ENCODE peak calls at places on chromosomes 4 and X, in four cellular contexts. E is HepG2, N is K562, A is GM12878. B is an unnamed sample.

GRCh38 chrX:8345473-8345872 is 119.2 kb upstream of the VCX3B start:
- DNase-seq in A (no peak), N (no peak), E (peak; percentile 3), B (no peak)

GRCh38 chr4:138267835-138268234 is 25.7 kb upstream of the SLC7A11 start:
- DNase-seq in N (no peak), A (no peak), E (no peak), B (no peak)

GRCh38 chr4:121736735-121737351 is 28.1 kb downstream of the SMIM43 start:
- DNase-seq in A (no peak), E (peak; percentile 61), N (peak; percentile 31), B (peak; percentile 52)

GRCh38 chr4:152220201-152220666 is 315.7 kb downstream of the FBXW7 start:
- DNase-seq in A (no peak), N (no peak), E (no peak), B (no peak)

GRCh38 chrX:102835504-102836146 is 101.4 kb upstream of the RAB40AL start:
- DNase-seq in N (peak; percentile 11), E (peak; percentile 1), A (no peak), B (peak; percentile 40)

GRCh38 chrX:70293621-70294020 is 3.7 kb downstream of the KIF4A start:
- DNase-seq in N (no peak), A (no peak), E (no peak), B (no peak)

GRCh38 chr4:54281060-54281781 is 52.1 kb downstream of the PDGFRA start:
- DNase-seq in N (no peak), E (no peak), A (no peak), B (no peak)

GRCh38 chrX:44952329-44953027 is 79.5 kb downstream of the KDM6A start:
- DNase-seq in A (no peak), E (no peak), N (no peak), B (no peak)

GRCh38 chr4:8129785-8130184 is 28.8 kb downstream of the ABLIM2 start:
- DNase-seq in A (no peak), E (no peak), N (no peak), B (no peak)

GRCh38 chr4:91064157-91064853 is 937.1 kb downstream of the CCSER1 start:
- DNase-seq in N (peak; percentile 5), A (no peak), E (peak; percentile 7), B (peak; percentile 60)

GRCh38 chr4:182478475-182478874 is 235.3 kb downstream of the TENM3 start:
- DNase-seq in N (peak; percentile 7), E (peak; percentile 29), A (no peak), B (no peak)

GRCh38 chrX:37380920-37381319 is 31.8 kb downstream of the PRRG1 start:
- DNase-seq in A (no peak), E (peak; percentile 25), N (no peak), B (no peak)

GRCh38 chr4:45453258-45453841 is 670.5 kb downstream of the GABRG1 start:
- DNase-seq in N (no peak), E (peak; percentile 18), A (no peak), B (peak; percentile 9)

GRCh38 chr4:109683621-109684253 is 19.5 kb downstream of the CASP6 start:
- DNase-seq in N (no peak), E (no peak), A (no peak), B (no peak)

GRCh38 chr4:110970642-110971041 is 347.8 kb upstream of the PITX2 start:
- DNase-seq in A (no peak), N (no peak), E (peak; percentile 49), B (peak; percentile 70)

GRCh38 chrX:140274761-140275525 is 229.9 kb downstream of the SOX3 start:
- DNase-seq in A (no peak), N (no peak), E (no peak), B (no peak)

GRCh38 chr4:48727666-48728459 is 52.2 kb downstream of the FRYL start:
- DNase-seq in E (no peak), A (no peak), N (no peak), B (no peak)

GRCh38 chrX:13123857-13124345 is 79.5 kb upstream of the FAM9C start:
- DNase-seq in E (peak; percentile 46), N (no peak), A (no peak), B (no peak)

GRCh38 chrX:103356023-103356798 is at the start of gene TCEAL9:
- DNase-seq in E (peak; percentile 51), A (no peak), N (peak; percentile 11), B (peak; percentile 72)

GRCh38 chr4:117740736-117741135 is 293.6 kb upstream of the NDST3 start:
- DNase-seq in N (no peak), A (no peak), E (no peak), B (no peak)

GRCh38 chr4:172515266-172515879 is 653.2 kb upstream of the GALNT7 start:
- DNase-seq in N (no peak), E (no peak), A (no peak), B (no peak)

GRCh38 chr4:105061720-105062119 is 85.0 kb upstream of the TET2 start:
- DNase-seq in A (no peak), N (no peak), E (no peak), B (no peak)

GRCh38 chr4:473575-474457 is 25.1 kb downstream of the ZNF721 start:
- DNase-seq in N (peak; percentile 97), E (peak; percentile 99), A (peak; percentile 99), B (peak; percentile 95)

GRCh38 chr4:18318682-18319410 is 297.3 kb upstream of the LCORL start:
- DNase-seq in N (no peak), A (no peak), E (no peak), B (no peak)

GRCh38 chrX:153477458-153477857 is 7.1 kb upstream of the HAUS7 start:
- DNase-seq in E (no peak), A (no peak), N (no peak), B (no peak)

GRCh38 chrX:153475751-153476281 is 5.4 kb upstream of the HAUS7 start:
- DNase-seq in A (no peak), N (no peak), E (no peak), B (no peak)

GRCh38 chrX:153476628-153477027 is 6.3 kb upstream of the HAUS7 start:
- DNase-seq in E (no peak), N (no peak), A (no peak), B (no peak)

GRCh38 chrX:153477901-153478300 is 7.5 kb upstream of the HAUS7 start:
- DNase-seq in E (no peak), N (no peak), A (no peak), B (no peak)

DNA sequence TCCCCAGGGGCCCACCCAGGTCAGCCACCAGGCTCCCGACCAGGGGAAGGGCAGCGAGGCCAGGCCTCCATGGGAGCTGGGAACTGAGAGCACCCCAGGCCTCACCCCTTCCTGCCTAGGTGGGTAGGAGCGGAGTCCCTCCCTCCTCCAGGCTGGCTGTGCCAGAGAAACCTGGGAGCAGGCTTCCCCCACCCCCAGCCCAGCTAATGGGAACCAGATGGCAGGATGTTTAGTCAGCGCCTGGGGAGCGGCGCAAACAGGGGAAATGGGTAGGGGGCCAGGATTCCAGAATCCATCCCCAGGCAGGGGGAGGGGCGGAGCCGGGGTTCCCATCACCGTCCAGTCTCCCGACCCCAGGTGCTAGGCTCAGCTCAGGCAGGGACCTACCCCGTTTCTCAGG is 6.7 kb upstream of the HAUS7 start:
- DNase-seq in E (no peak), N (no peak), A (no peak), B (no peak)
- TF ChIP-seq BHLHE40 in E (no peak), N (no peak), A (no peak), B (no peak)

DNA sequence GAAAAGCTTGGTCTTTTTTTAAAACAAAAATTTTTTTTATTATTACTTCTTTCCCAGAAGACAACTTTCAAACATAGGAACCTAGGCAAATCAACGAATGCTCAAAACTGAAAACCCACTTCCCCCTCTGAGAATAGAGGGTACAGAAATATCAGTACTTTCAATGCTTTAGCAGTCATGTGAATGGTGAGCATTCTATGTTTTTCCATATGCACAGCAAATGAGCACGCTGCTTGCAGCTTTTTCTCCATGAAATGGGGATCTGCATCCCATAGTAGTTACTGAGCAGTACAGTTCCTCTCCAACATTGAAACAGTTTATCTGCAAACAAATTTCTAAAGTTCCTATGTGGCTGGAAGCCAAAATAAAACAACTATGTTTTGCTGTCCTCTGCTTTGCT is 108.4 kb upstream of the BMP2K start:
- DNase-seq in N (no peak), A (peak; percentile 69), E (no peak), B (no peak)
- TF ChIP-seq FOXM1 in N (no peak), A (no peak), E (no peak), B (no peak)

DNA sequence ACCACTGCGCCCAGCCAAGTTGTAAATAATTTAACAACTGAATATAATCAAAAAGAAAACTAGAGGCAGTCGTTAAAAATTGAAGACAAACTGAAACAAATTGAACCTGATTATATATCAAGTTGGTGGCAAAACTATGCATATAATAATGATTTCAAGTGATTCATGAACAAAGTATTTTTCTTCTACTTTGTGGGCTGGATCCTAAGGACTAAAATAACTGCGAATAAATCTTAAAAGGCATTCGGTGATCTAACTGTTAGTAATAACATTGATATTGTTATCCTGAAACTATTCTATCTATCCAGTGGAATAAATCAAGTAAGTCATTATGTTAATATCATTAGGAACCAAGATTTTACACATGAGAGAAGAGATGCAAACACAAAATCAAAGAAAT is 21.2 kb upstream of the USP9X start:
- DNase-seq in N (no peak), A (no peak), E (no peak), B (no peak)
- TF ChIP-seq BHLHE40 in N (no peak), A (no peak), E (no peak), B (no peak)

GRCh38 chr4:52037730-52038108 is 380 bp downstream of the SGCB start:
- DNase-seq in A (no peak), N (no peak), E (no peak), B (peak; percentile 42)
- TF ChIP-seq FOXM1 in A (no peak), N (no peak), E (no peak), B (no peak)

GRCh38 chr4:87559090-87559837 is 30.1 kb upstream of the SPARCL1 start:
- DNase-seq in E (no peak), N (no peak), A (peak; percentile 50), B (peak; percentile 17)
- TF ChIP-seq BHLHE40 in E (no peak), N (no peak), A (no peak), B (no peak)

GRCh38 chrX:150487369-150488094 is 80.9 kb upstream of the MTM1 start:
- DNase-seq in A (no peak), E (no peak), N (no peak), B (no peak)
- TF ChIP-seq FOXM1 in A (no peak), E (no peak), N (no peak), B (no peak)

GRCh38 chrX:11451133-11451532 is 157.9 kb downstream of the AMELX start:
- DNase-seq in N (no peak), A (no peak), E (no peak), B (no peak)
- TF ChIP-seq BHLHE40 in N (no peak), A (no peak), E (no peak), B (no peak)

DNA sequence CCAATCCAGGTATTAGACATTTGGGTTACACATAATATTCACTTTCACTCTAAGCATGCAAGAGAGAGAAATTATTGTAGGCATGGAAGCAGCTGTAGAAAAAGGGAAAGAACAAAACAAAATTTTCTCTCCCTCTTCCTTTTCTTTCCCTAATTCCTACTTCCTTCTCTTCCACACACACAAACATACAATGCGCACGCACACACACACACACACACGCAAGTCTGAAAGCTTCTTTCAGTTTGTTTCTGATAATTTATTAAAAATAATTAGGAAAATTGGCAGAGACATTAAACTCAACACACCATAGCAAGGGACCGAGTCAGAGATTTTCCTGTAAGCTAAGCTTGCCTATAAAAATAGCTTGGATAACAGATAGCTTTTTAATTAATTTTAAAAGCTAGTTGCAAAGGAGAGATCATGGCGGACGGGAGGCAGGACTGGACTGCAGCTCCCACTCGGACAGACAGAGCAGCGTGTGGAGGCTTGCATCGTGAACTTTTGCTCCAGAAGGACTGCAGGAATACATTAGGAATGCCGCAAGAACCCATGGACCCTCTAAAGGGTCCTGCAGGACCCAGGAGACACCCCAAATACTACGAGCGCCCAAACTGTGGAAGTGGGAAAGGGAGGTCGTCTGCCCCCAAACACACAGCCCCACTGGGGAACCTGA is 92.6 kb upstream of the MAPK10 start:
- DNase-seq in A (no peak), N (no peak), E (no peak), B (no peak)
- TF ChIP-seq FOXM1 in A (no peak), N (no peak), E (no peak), B (no peak)

B was measured in HEK293T.